ENCODE peak calls at places on chromosomes 3 and 15, in ten cellular contexts. One of them, this sample, is unnamed.

GRCh38 chr3:129329858-129330257 is 51.2 kb downstream of the HMCES start:
- DNase-seq in posterior cingulate gyrus: no peak
- DNase-seq in activated T-cell treated with anti-CD3 and anti-CD28 coated beads for 1 hour: no peak
- DNase-seq in esophagus squamous epithelium: no peak
- DNase-seq in LHCN-M2: no peak
- DNase-seq in occipital lobe: no peak
- DNase-seq in activated CD8-positive, alpha-beta T cell treated with anti-CD3 and anti-CD28 coated beads, Interleukin-2, amount 10 ng/mL, durations not matched to agents 7 days and 5 days: no peak
- DNase-seq in activated CD8-positive, alpha-beta memory T cell treated with anti-CD3 and anti-CD28 coated beads, Interleukin-2, amount 10 ng/mL, durations not matched to agents 7 days and 5 days: no peak
- DNase-seq in GM04503: no peak
- DNase-seq in PC-3: no peak
- DNase-seq in this sample: no peak

GRCh38 chr3:127371846-127372245 is 84.0 kb upstream of the PRR20G start:
- DNase-seq in activated CD8-positive, alpha-beta memory T cell treated with anti-CD3 and anti-CD28 coated beads, Interleukin-2, amount 10 ng/mL, durations not matched to agents 7 days and 5 days: no peak
- DNase-seq in PC-3: no peak
- DNase-seq in occipital lobe: no peak
- DNase-seq in esophagus squamous epithelium: no peak
- DNase-seq in activated CD8-positive, alpha-beta T cell treated with anti-CD3 and anti-CD28 coated beads, Interleukin-2, amount 10 ng/mL, durations not matched to agents 7 days and 5 days: no peak
- DNase-seq in GM04503: no peak
- DNase-seq in posterior cingulate gyrus: no peak
- DNase-seq in LHCN-M2: no peak
- DNase-seq in activated T-cell treated with anti-CD3 and anti-CD28 coated beads for 1 hour: no peak
- DNase-seq in this sample: no peak

GRCh38 chr3:72192572-72192971 is 407.6 kb upstream of the PROK2 start:
- DNase-seq in activated CD8-positive, alpha-beta memory T cell treated with anti-CD3 and anti-CD28 coated beads, Interleukin-2, amount 10 ng/mL, durations not matched to agents 7 days and 5 days: no peak
- DNase-seq in posterior cingulate gyrus: no peak
- DNase-seq in occipital lobe: no peak
- DNase-seq in esophagus squamous epithelium: no peak
- DNase-seq in GM04503: no peak
- DNase-seq in LHCN-M2: no peak
- DNase-seq in PC-3: no peak
- DNase-seq in activated T-cell treated with anti-CD3 and anti-CD28 coated beads for 1 hour: no peak
- DNase-seq in activated CD8-positive, alpha-beta T cell treated with anti-CD3 and anti-CD28 coated beads, Interleukin-2, amount 10 ng/mL, durations not matched to agents 7 days and 5 days: no peak
- DNase-seq in this sample: no peak

GRCh38 chr15:29299331-29299730 is 29.7 kb upstream of the NSMCE3 start:
- DNase-seq in GM04503: no peak
- DNase-seq in activated CD8-positive, alpha-beta T cell treated with anti-CD3 and anti-CD28 coated beads, Interleukin-2, amount 10 ng/mL, durations not matched to agents 7 days and 5 days: no peak
- DNase-seq in esophagus squamous epithelium: no peak
- DNase-seq in posterior cingulate gyrus: no peak
- DNase-seq in activated CD8-positive, alpha-beta memory T cell treated with anti-CD3 and anti-CD28 coated beads, Interleukin-2, amount 10 ng/mL, durations not matched to agents 7 days and 5 days: no peak
- DNase-seq in PC-3: no peak
- DNase-seq in activated T-cell treated with anti-CD3 and anti-CD28 coated beads for 1 hour: no peak
- DNase-seq in LHCN-M2: no peak
- DNase-seq in occipital lobe: no peak
- DNase-seq in this sample: no peak

GRCh38 chr3:194337965-194338753 is 13.0 kb downstream of the CPN2 start:
- DNase-seq in esophagus squamous epithelium: no peak
- DNase-seq in PC-3: no peak
- DNase-seq in occipital lobe: no peak
- DNase-seq in activated T-cell treated with anti-CD3 and anti-CD28 coated beads for 1 hour: no peak
- DNase-seq in posterior cingulate gyrus: no peak
- DNase-seq in GM04503: no peak
- DNase-seq in LHCN-M2: no peak
- DNase-seq in activated CD8-positive, alpha-beta memory T cell treated with anti-CD3 and anti-CD28 coated beads, Interleukin-2, amount 10 ng/mL, durations not matched to agents 7 days and 5 days: no peak
- DNase-seq in activated CD8-positive, alpha-beta T cell treated with anti-CD3 and anti-CD28 coated beads, Interleukin-2, amount 10 ng/mL, durations not matched to agents 7 days and 5 days: no peak
- DNase-seq in this sample: no peak

GRCh38 chr3:31041161-31041978 is 146.9 kb upstream of the GADL1 start:
- DNase-seq in activated CD8-positive, alpha-beta memory T cell treated with anti-CD3 and anti-CD28 coated beads, Interleukin-2, amount 10 ng/mL, durations not matched to agents 7 days and 5 days: no peak
- DNase-seq in occipital lobe: no peak
- DNase-seq in PC-3: peak
- DNase-seq in GM04503: peak
- DNase-seq in activated CD8-positive, alpha-beta T cell treated with anti-CD3 and anti-CD28 coated beads, Interleukin-2, amount 10 ng/mL, durations not matched to agents 7 days and 5 days: no peak
- DNase-seq in esophagus squamous epithelium: no peak
- DNase-seq in posterior cingulate gyrus: no peak
- DNase-seq in LHCN-M2: peak
- DNase-seq in activated T-cell treated with anti-CD3 and anti-CD28 coated beads for 1 hour: no peak
- DNase-seq in this sample: no peak

GRCh38 chr15:90414408-90415028 is 26.5 kb downstream of the IQGAP1 start:
- DNase-seq in GM04503: peak
- DNase-seq in PC-3: peak
- DNase-seq in activated T-cell treated with anti-CD3 and anti-CD28 coated beads for 1 hour: no peak
- DNase-seq in occipital lobe: no peak
- DNase-seq in activated CD8-positive, alpha-beta memory T cell treated with anti-CD3 and anti-CD28 coated beads, Interleukin-2, amount 10 ng/mL, durations not matched to agents 7 days and 5 days: no peak
- DNase-seq in activated CD8-positive, alpha-beta T cell treated with anti-CD3 and anti-CD28 coated beads, Interleukin-2, amount 10 ng/mL, durations not matched to agents 7 days and 5 days: no peak
- DNase-seq in LHCN-M2: peak
- DNase-seq in esophagus squamous epithelium: no peak
- DNase-seq in posterior cingulate gyrus: no peak
- DNase-seq in this sample: no peak

GRCh38 chr3:10195692-10196091 is 31.0 kb downstream of the IRAK2 start:
- DNase-seq in activated T-cell treated with anti-CD3 and anti-CD28 coated beads for 1 hour: no peak
- DNase-seq in GM04503: no peak
- DNase-seq in posterior cingulate gyrus: peak
- DNase-seq in activated CD8-positive, alpha-beta T cell treated with anti-CD3 and anti-CD28 coated beads, Interleukin-2, amount 10 ng/mL, durations not matched to agents 7 days and 5 days: no peak
- DNase-seq in PC-3: no peak
- DNase-seq in esophagus squamous epithelium: no peak
- DNase-seq in activated CD8-positive, alpha-beta memory T cell treated with anti-CD3 and anti-CD28 coated beads, Interleukin-2, amount 10 ng/mL, durations not matched to agents 7 days and 5 days: no peak
- DNase-seq in LHCN-M2: no peak
- DNase-seq in occipital lobe: no peak
- DNase-seq in this sample: no peak

GRCh38 chr3:14640157-14640562 is 11.4 kb upstream of the CCDC174 start:
- DNase-seq in activated CD8-positive, alpha-beta T cell treated with anti-CD3 and anti-CD28 coated beads, Interleukin-2, amount 10 ng/mL, durations not matched to agents 7 days and 5 days: no peak
- DNase-seq in PC-3: peak
- DNase-seq in LHCN-M2: no peak
- DNase-seq in posterior cingulate gyrus: peak
- DNase-seq in activated CD8-positive, alpha-beta memory T cell treated with anti-CD3 and anti-CD28 coated beads, Interleukin-2, amount 10 ng/mL, durations not matched to agents 7 days and 5 days: no peak
- DNase-seq in activated T-cell treated with anti-CD3 and anti-CD28 coated beads for 1 hour: no peak
- DNase-seq in esophagus squamous epithelium: no peak
- DNase-seq in GM04503: no peak
- DNase-seq in occipital lobe: peak
- DNase-seq in this sample: no peak

GRCh38 chr3:123706871-123707270 is 122.0 kb upstream of the HACD2 start:
- DNase-seq in posterior cingulate gyrus: no peak
- DNase-seq in PC-3: peak
- DNase-seq in LHCN-M2: peak
- DNase-seq in activated T-cell treated with anti-CD3 and anti-CD28 coated beads for 1 hour: no peak
- DNase-seq in occipital lobe: no peak
- DNase-seq in esophagus squamous epithelium: no peak
- DNase-seq in GM04503: no peak
- DNase-seq in activated CD8-positive, alpha-beta T cell treated with anti-CD3 and anti-CD28 coated beads, Interleukin-2, amount 10 ng/mL, durations not matched to agents 7 days and 5 days: no peak
- DNase-seq in activated CD8-positive, alpha-beta memory T cell treated with anti-CD3 and anti-CD28 coated beads, Interleukin-2, amount 10 ng/mL, durations not matched to agents 7 days and 5 days: no peak
- DNase-seq in this sample: no peak

GRCh38 chr3:168424059-168424765 is 328.5 kb upstream of the GOLIM4 start:
- DNase-seq in GM04503: no peak
- DNase-seq in occipital lobe: no peak
- DNase-seq in activated CD8-positive, alpha-beta T cell treated with anti-CD3 and anti-CD28 coated beads, Interleukin-2, amount 10 ng/mL, durations not matched to agents 7 days and 5 days: no peak
- DNase-seq in LHCN-M2: no peak
- DNase-seq in esophagus squamous epithelium: no peak
- DNase-seq in PC-3: peak
- DNase-seq in activated T-cell treated with anti-CD3 and anti-CD28 coated beads for 1 hour: no peak
- DNase-seq in posterior cingulate gyrus: no peak
- DNase-seq in activated CD8-positive, alpha-beta memory T cell treated with anti-CD3 and anti-CD28 coated beads, Interleukin-2, amount 10 ng/mL, durations not matched to agents 7 days and 5 days: no peak
- DNase-seq in this sample: no peak

GRCh38 chr15:99992611-99993231 is 259.5 kb upstream of the LYSMD4 start:
- DNase-seq in esophagus squamous epithelium: no peak
- DNase-seq in activated CD8-positive, alpha-beta memory T cell treated with anti-CD3 and anti-CD28 coated beads, Interleukin-2, amount 10 ng/mL, durations not matched to agents 7 days and 5 days: no peak
- DNase-seq in LHCN-M2: no peak
- DNase-seq in posterior cingulate gyrus: no peak
- DNase-seq in activated T-cell treated with anti-CD3 and anti-CD28 coated beads for 1 hour: no peak
- DNase-seq in activated CD8-positive, alpha-beta T cell treated with anti-CD3 and anti-CD28 coated beads, Interleukin-2, amount 10 ng/mL, durations not matched to agents 7 days and 5 days: no peak
- DNase-seq in occipital lobe: no peak
- DNase-seq in GM04503: no peak
- DNase-seq in PC-3: no peak
- DNase-seq in this sample: no peak

GRCh38 chr3:58358092-58358491 is 25.4 kb downstream of the PXK start:
- DNase-seq in activated CD8-positive, alpha-beta T cell treated with anti-CD3 and anti-CD28 coated beads, Interleukin-2, amount 10 ng/mL, durations not matched to agents 7 days and 5 days: no peak
- DNase-seq in GM04503: no peak
- DNase-seq in PC-3: no peak
- DNase-seq in activated CD8-positive, alpha-beta memory T cell treated with anti-CD3 and anti-CD28 coated beads, Interleukin-2, amount 10 ng/mL, durations not matched to agents 7 days and 5 days: no peak
- DNase-seq in LHCN-M2: no peak
- DNase-seq in occipital lobe: no peak
- DNase-seq in esophagus squamous epithelium: no peak
- DNase-seq in posterior cingulate gyrus: no peak
- DNase-seq in activated T-cell treated with anti-CD3 and anti-CD28 coated beads for 1 hour: no peak
- DNase-seq in this sample: no peak

GRCh38 chr15:48003447-48003846 is 117.3 kb upstream of the SLC24A5 start:
- DNase-seq in activated T-cell treated with anti-CD3 and anti-CD28 coated beads for 1 hour: no peak
- DNase-seq in PC-3: no peak
- DNase-seq in activated CD8-positive, alpha-beta memory T cell treated with anti-CD3 and anti-CD28 coated beads, Interleukin-2, amount 10 ng/mL, durations not matched to agents 7 days and 5 days: no peak
- DNase-seq in esophagus squamous epithelium: no peak
- DNase-seq in occipital lobe: no peak
- DNase-seq in activated CD8-positive, alpha-beta T cell treated with anti-CD3 and anti-CD28 coated beads, Interleukin-2, amount 10 ng/mL, durations not matched to agents 7 days and 5 days: no peak
- DNase-seq in LHCN-M2: no peak
- DNase-seq in posterior cingulate gyrus: no peak
- DNase-seq in GM04503: no peak
- DNase-seq in this sample: no peak

GRCh38 chr3:24184528-24185176 is 239.6 kb downstream of the NR1D2 start:
- DNase-seq in activated CD8-positive, alpha-beta memory T cell treated with anti-CD3 and anti-CD28 coated beads, Interleukin-2, amount 10 ng/mL, durations not matched to agents 7 days and 5 days: no peak
- DNase-seq in PC-3: no peak
- DNase-seq in activated CD8-positive, alpha-beta T cell treated with anti-CD3 and anti-CD28 coated beads, Interleukin-2, amount 10 ng/mL, durations not matched to agents 7 days and 5 days: no peak
- DNase-seq in posterior cingulate gyrus: no peak
- DNase-seq in occipital lobe: no peak
- DNase-seq in esophagus squamous epithelium: no peak
- DNase-seq in LHCN-M2: no peak
- DNase-seq in activated T-cell treated with anti-CD3 and anti-CD28 coated beads for 1 hour: no peak
- DNase-seq in GM04503: no peak
- DNase-seq in this sample: no peak

GRCh38 chr3:192884831-192885356 is 32.8 kb downstream of the MB21D2 start:
- DNase-seq in activated T-cell treated with anti-CD3 and anti-CD28 coated beads for 1 hour: no peak
- DNase-seq in PC-3: peak
- DNase-seq in activated CD8-positive, alpha-beta memory T cell treated with anti-CD3 and anti-CD28 coated beads, Interleukin-2, amount 10 ng/mL, durations not matched to agents 7 days and 5 days: no peak
- DNase-seq in occipital lobe: no peak
- DNase-seq in LHCN-M2: no peak
- DNase-seq in GM04503: peak
- DNase-seq in esophagus squamous epithelium: no peak
- DNase-seq in posterior cingulate gyrus: no peak
- DNase-seq in activated CD8-positive, alpha-beta T cell treated with anti-CD3 and anti-CD28 coated beads, Interleukin-2, amount 10 ng/mL, durations not matched to agents 7 days and 5 days: no peak
- DNase-seq in this sample: no peak

GRCh38 chr3:184177331-184177731 is 2.7 kb downstream of the AP2M1 start:
- DNase-seq in posterior cingulate gyrus: no peak
- DNase-seq in occipital lobe: no peak
- DNase-seq in esophagus squamous epithelium: no peak
- DNase-seq in activated CD8-positive, alpha-beta T cell treated with anti-CD3 and anti-CD28 coated beads, Interleukin-2, amount 10 ng/mL, durations not matched to agents 7 days and 5 days: no peak
- DNase-seq in activated T-cell treated with anti-CD3 and anti-CD28 coated beads for 1 hour: no peak
- DNase-seq in GM04503: no peak
- DNase-seq in PC-3: no peak
- DNase-seq in LHCN-M2: peak
- DNase-seq in activated CD8-positive, alpha-beta memory T cell treated with anti-CD3 and anti-CD28 coated beads, Interleukin-2, amount 10 ng/mL, durations not matched to agents 7 days and 5 days: no peak
- DNase-seq in this sample: no peak

GRCh38 chr3:43736558-43736995 is 45.8 kb downstream of the ABHD5 start:
- DNase-seq in GM04503: no peak
- DNase-seq in posterior cingulate gyrus: no peak
- DNase-seq in activated CD8-positive, alpha-beta T cell treated with anti-CD3 and anti-CD28 coated beads, Interleukin-2, amount 10 ng/mL, durations not matched to agents 7 days and 5 days: no peak
- DNase-seq in esophagus squamous epithelium: no peak
- DNase-seq in PC-3: peak
- DNase-seq in activated CD8-positive, alpha-beta memory T cell treated with anti-CD3 and anti-CD28 coated beads, Interleukin-2, amount 10 ng/mL, durations not matched to agents 7 days and 5 days: no peak
- DNase-seq in activated T-cell treated with anti-CD3 and anti-CD28 coated beads for 1 hour: no peak
- DNase-seq in LHCN-M2: no peak
- DNase-seq in occipital lobe: no peak
- DNase-seq in this sample: no peak

GRCh38 chr15:71716990-71717389 is 93.4 kb upstream of the NR2E3 start:
- DNase-seq in occipital lobe: no peak
- DNase-seq in activated CD8-positive, alpha-beta T cell treated with anti-CD3 and anti-CD28 coated beads, Interleukin-2, amount 10 ng/mL, durations not matched to agents 7 days and 5 days: no peak
- DNase-seq in esophagus squamous epithelium: no peak
- DNase-seq in activated T-cell treated with anti-CD3 and anti-CD28 coated beads for 1 hour: no peak
- DNase-seq in LHCN-M2: peak
- DNase-seq in GM04503: peak
- DNase-seq in posterior cingulate gyrus: no peak
- DNase-seq in activated CD8-positive, alpha-beta memory T cell treated with anti-CD3 and anti-CD28 coated beads, Interleukin-2, amount 10 ng/mL, durations not matched to agents 7 days and 5 days: no peak
- DNase-seq in PC-3: peak
- DNase-seq in this sample: no peak

GRCh38 chr3:40719660-40720287 is 195.0 kb downstream of the ZNF621 start:
- DNase-seq in GM04503: no peak
- DNase-seq in LHCN-M2: peak
- DNase-seq in esophagus squamous epithelium: no peak
- DNase-seq in activated T-cell treated with anti-CD3 and anti-CD28 coated beads for 1 hour: no peak
- DNase-seq in occipital lobe: no peak
- DNase-seq in posterior cingulate gyrus: no peak
- DNase-seq in activated CD8-positive, alpha-beta memory T cell treated with anti-CD3 and anti-CD28 coated beads, Interleukin-2, amount 10 ng/mL, durations not matched to agents 7 days and 5 days: no peak
- DNase-seq in activated CD8-positive, alpha-beta T cell treated with anti-CD3 and anti-CD28 coated beads, Interleukin-2, amount 10 ng/mL, durations not matched to agents 7 days and 5 days: no peak
- DNase-seq in PC-3: peak
- DNase-seq in this sample: no peak

GRCh38 chr3:161660706-161661105 is 164.1 kb downstream of the OTOL1 start:
- DNase-seq in posterior cingulate gyrus: no peak
- DNase-seq in esophagus squamous epithelium: no peak
- DNase-seq in occipital lobe: no peak
- DNase-seq in activated CD8-positive, alpha-beta memory T cell treated with anti-CD3 and anti-CD28 coated beads, Interleukin-2, amount 10 ng/mL, durations not matched to agents 7 days and 5 days: no peak
- DNase-seq in activated T-cell treated with anti-CD3 and anti-CD28 coated beads for 1 hour: no peak
- DNase-seq in LHCN-M2: no peak
- DNase-seq in PC-3: no peak
- DNase-seq in GM04503: no peak
- DNase-seq in activated CD8-positive, alpha-beta T cell treated with anti-CD3 and anti-CD28 coated beads, Interleukin-2, amount 10 ng/mL, durations not matched to agents 7 days and 5 days: no peak
- DNase-seq in this sample: no peak

GRCh38 chr3:187986514-187986934 is 167.4 kb upstream of the LPP start:
- DNase-seq in posterior cingulate gyrus: no peak
- DNase-seq in activated T-cell treated with anti-CD3 and anti-CD28 coated beads for 1 hour: no peak
- DNase-seq in PC-3: peak
- DNase-seq in GM04503: peak
- DNase-seq in activated CD8-positive, alpha-beta T cell treated with anti-CD3 and anti-CD28 coated beads, Interleukin-2, amount 10 ng/mL, durations not matched to agents 7 days and 5 days: no peak
- DNase-seq in occipital lobe: no peak
- DNase-seq in LHCN-M2: peak
- DNase-seq in esophagus squamous epithelium: no peak
- DNase-seq in activated CD8-positive, alpha-beta memory T cell treated with anti-CD3 and anti-CD28 coated beads, Interleukin-2, amount 10 ng/mL, durations not matched to agents 7 days and 5 days: peak
- DNase-seq in this sample: no peak

GRCh38 chr15:96234109-96234892 is 96.2 kb upstream of the NR2F2 start:
- DNase-seq in activated CD8-positive, alpha-beta memory T cell treated with anti-CD3 and anti-CD28 coated beads, Interleukin-2, amount 10 ng/mL, durations not matched to agents 7 days and 5 days: no peak
- DNase-seq in activated T-cell treated with anti-CD3 and anti-CD28 coated beads for 1 hour: no peak
- DNase-seq in activated CD8-positive, alpha-beta T cell treated with anti-CD3 and anti-CD28 coated beads, Interleukin-2, amount 10 ng/mL, durations not matched to agents 7 days and 5 days: no peak
- DNase-seq in occipital lobe: no peak
- DNase-seq in esophagus squamous epithelium: no peak
- DNase-seq in GM04503: peak
- DNase-seq in PC-3: peak
- DNase-seq in LHCN-M2: peak
- DNase-seq in posterior cingulate gyrus: no peak
- DNase-seq in this sample: no peak

GRCh38 chr15:73956276-73957086 is 30.2 kb downstream of the LOXL1 start:
- DNase-seq in GM04503: peak
- DNase-seq in esophagus squamous epithelium: no peak
- DNase-seq in activated CD8-positive, alpha-beta T cell treated with anti-CD3 and anti-CD28 coated beads, Interleukin-2, amount 10 ng/mL, durations not matched to agents 7 days and 5 days: no peak
- DNase-seq in activated CD8-positive, alpha-beta memory T cell treated with anti-CD3 and anti-CD28 coated beads, Interleukin-2, amount 10 ng/mL, durations not matched to agents 7 days and 5 days: no peak
- DNase-seq in posterior cingulate gyrus: no peak
- DNase-seq in activated T-cell treated with anti-CD3 and anti-CD28 coated beads for 1 hour: no peak
- DNase-seq in occipital lobe: no peak
- DNase-seq in LHCN-M2: peak
- DNase-seq in PC-3: peak
- DNase-seq in this sample: no peak

GRCh38 chr3:174700736-174701135 is 158.4 kb upstream of the NAALADL2 start:
- DNase-seq in activated CD8-positive, alpha-beta memory T cell treated with anti-CD3 and anti-CD28 coated beads, Interleukin-2, amount 10 ng/mL, durations not matched to agents 7 days and 5 days: no peak
- DNase-seq in occipital lobe: no peak
- DNase-seq in esophagus squamous epithelium: no peak
- DNase-seq in posterior cingulate gyrus: no peak
- DNase-seq in activated CD8-positive, alpha-beta T cell treated with anti-CD3 and anti-CD28 coated beads, Interleukin-2, amount 10 ng/mL, durations not matched to agents 7 days and 5 days: no peak
- DNase-seq in PC-3: no peak
- DNase-seq in GM04503: no peak
- DNase-seq in activated T-cell treated with anti-CD3 and anti-CD28 coated beads for 1 hour: no peak
- DNase-seq in LHCN-M2: no peak
- DNase-seq in this sample: no peak

GRCh38 chr3:34219556-34219955 is 421.1 kb downstream of the PDCD6IP start:
- DNase-seq in activated CD8-positive, alpha-beta T cell treated with anti-CD3 and anti-CD28 coated beads, Interleukin-2, amount 10 ng/mL, durations not matched to agents 7 days and 5 days: no peak
- DNase-seq in GM04503: no peak
- DNase-seq in PC-3: no peak
- DNase-seq in occipital lobe: no peak
- DNase-seq in activated T-cell treated with anti-CD3 and anti-CD28 coated beads for 1 hour: no peak
- DNase-seq in LHCN-M2: no peak
- DNase-seq in activated CD8-positive, alpha-beta memory T cell treated with anti-CD3 and anti-CD28 coated beads, Interleukin-2, amount 10 ng/mL, durations not matched to agents 7 days and 5 days: no peak
- DNase-seq in esophagus squamous epithelium: no peak
- DNase-seq in posterior cingulate gyrus: no peak
- DNase-seq in this sample: no peak

GRCh38 chr3:6510713-6511112 is 350.2 kb upstream of the GRM7 start:
- DNase-seq in PC-3: no peak
- DNase-seq in esophagus squamous epithelium: no peak
- DNase-seq in GM04503: no peak
- DNase-seq in activated CD8-positive, alpha-beta memory T cell treated with anti-CD3 and anti-CD28 coated beads, Interleukin-2, amount 10 ng/mL, durations not matched to agents 7 days and 5 days: no peak
- DNase-seq in occipital lobe: no peak
- DNase-seq in activated CD8-positive, alpha-beta T cell treated with anti-CD3 and anti-CD28 coated beads, Interleukin-2, amount 10 ng/mL, durations not matched to agents 7 days and 5 days: no peak
- DNase-seq in LHCN-M2: no peak
- DNase-seq in activated T-cell treated with anti-CD3 and anti-CD28 coated beads for 1 hour: no peak
- DNase-seq in posterior cingulate gyrus: no peak
- DNase-seq in this sample: no peak